ENCODE peak calls at places on chromosomes 6 and 20, in five cellular contexts. V is foreskin fibroblast, T is GM03348, L is DMS153, N is NCI-H2081. I is an unnamed sample.

GRCh38 chr6:29685718-29686326 is 4.9 kb upstream of the ZFP57 start:
- DNase-seq in N (no peak), T (no peak), L (no peak), V (no peak), I (no peak)

GRCh38 chr6:63708631-63709030 is 73.0 kb downstream of the PHF3 start:
- DNase-seq in N (no peak), V (no peak), L (no peak), T (no peak), I (no peak)

GRCh38 chr20:35273449-35274171 is 4.3 kb downstream of the MMP24OS start:
- DNase-seq in V (no peak), T (no peak), L (no peak), N (peak; percentile 30), I (no peak)

GRCh38 chr20:1971893-1972586 is 21.8 kb downstream of the PDYN start:
- DNase-seq in N (no peak), L (no peak), T (no peak), V (no peak), I (no peak)

GRCh38 chr6:36285187-36285612 is 15.3 kb downstream of the PNPLA1 start:
- DNase-seq in N (no peak), L (no peak), V (peak; percentile 11), T (no peak), I (no peak)

GRCh38 chr6:163455553-163455952 is 41.0 kb downstream of the QKI start:
- DNase-seq in V (peak; percentile 59), T (peak; percentile 25), L (no peak), N (no peak), I (no peak)

GRCh38 chr6:107941627-107942026 is 16.4 kb downstream of the SEC63 start:
- DNase-seq in T (no peak), L (no peak), V (no peak), N (no peak), I (no peak)

GRCh38 chr6:74631558-74631957 is 574.3 kb downstream of the COL12A1 start:
- DNase-seq in L (no peak), N (no peak), T (no peak), V (no peak), I (no peak)

GRCh38 chr20:50467618-50468373 is 42.4 kb upstream of the PTPN1 start:
- DNase-seq in T (peak; percentile 53), V (peak; percentile 73), N (no peak), L (peak; percentile 9), I (peak; percentile 16)

GRCh38 chr20:59751075-59751711 is 146.9 kb downstream of the PHACTR3 start:
- DNase-seq in N (peak; percentile 11), L (peak; percentile 34), V (peak; percentile 50), T (peak; percentile 93), I (peak; percentile 41)

GRCh38 chr6:123810948-123811347 is 7.3 kb downstream of the NKAIN2 start:
- DNase-seq in L (no peak), T (no peak), N (no peak), V (no peak), I (no peak)

GRCh38 chr6:169738204-169738971 is 13.0 kb downstream of the DYNLT2 start:
- DNase-seq in V (peak; percentile 23), T (no peak), L (no peak), N (no peak), I (peak; percentile 48)

I was measured in NCI-H1105.